ENCODE peak calls at places on chromosomes 11 and 22, in five cellular contexts. C is esophagus squamous epithelium, D is H9, U is uterus, J is cardiac muscle cell. X is an unnamed sample.

GRCh38 chr22:39463277-39463676 is 6.5 kb downstream of the MGAT3 start:
- DNase-seq in C (no peak), D (no peak), U (no peak), J (no peak), X (no peak)

GRCh38 chr11:79076526-79077115 is 364.2 kb downstream of the TENM4 start:
- DNase-seq in C (no peak), D (no peak), U (peak), J (no peak), X (peak)

GRCh38 chr11:40877256-40877655 is 582.2 kb downstream of the LRRC4C start:
- DNase-seq in C (no peak), D (no peak), U (no peak), J (no peak), X (no peak)

GRCh38 chr11:75376175-75376574 is 23.1 kb upstream of the RPS3 start:
- DNase-seq in C (no peak), D (peak), U (no peak), J (no peak), X (peak)

GRCh38 chr11:15127341-15127740 is 12.6 kb downstream of the INSC start:
- DNase-seq in C (no peak), D (no peak), U (no peak), J (no peak), X (no peak)

GRCh38 chr11:75140269-75141138 is 10.4 kb upstream of the SLCO2B1 start:
- DNase-seq in C (no peak), D (peak), U (peak), J (peak), X (peak)

GRCh38 chr11:76889414-76889975 is 28.8 kb downstream of the ACER3 start:
- DNase-seq in C (no peak), D (no peak), U (no peak), J (no peak), X (no peak)

GRCh38 chr11:91295591-91295990 is 929.0 kb upstream of the FAT3 start:
- DNase-seq in C (no peak), D (no peak), U (no peak), J (no peak), X (no peak)

GRCh38 chr11:7892751-7893356 is 38.2 kb downstream of the OR10A6 start:
- DNase-seq in C (no peak), D (no peak), U (no peak), J (peak), X (no peak)

GRCh38 chr11:98940913-98941312 is 79.8 kb upstream of the CNTN5 start:
- DNase-seq in C (no peak), D (peak), U (no peak), J (peak), X (peak)

GRCh38 chr22:35637254-35637653 is 11.0 kb upstream of the APOL6 start:
- DNase-seq in C (no peak), D (no peak), U (peak), J (no peak), X (no peak)

GRCh38 chr11:2465201-2466068 is 20.6 kb downstream of the KCNQ1 start:
- DNase-seq in C (no peak), D (no peak), U (no peak), J (no peak), X (peak)

GRCh38 chr11:1091332-1092083 is 16.8 kb downstream of the MUC2 start:
- DNase-seq in C (no peak), D (no peak), U (no peak), J (no peak), X (no peak)

GRCh38 chr22:20258584-20259335 is 9.4 kb downstream of the RTN4R start:
- DNase-seq in C (no peak), D (no peak), U (no peak), J (no peak), X (no peak)

GRCh38 chr11:17767914-17768313 is 33.3 kb downstream of the KCNC1 start:
- DNase-seq in C (no peak), D (no peak), U (no peak), J (no peak), X (no peak)

GRCh38 chr11:116244425-116244824 is 528.4 kb downstream of the BUD13 start:
- DNase-seq in C (no peak), D (no peak), U (no peak), J (no peak), X (no peak)

GRCh38 chr11:133956650-133957633 is at the start of gene IGSF9B:
- DNase-seq in C (no peak), D (peak), U (peak), J (peak), X (peak)

GRCh38 chr11:25970726-25971508 is 361.0 kb upstream of the ANO3 start:
- DNase-seq in C (no peak), D (no peak), U (no peak), J (no peak), X (no peak)
- TF ChIP-seq CTCF in C (no peak), D (peak), U (no peak), J (no peak), X (peak)

GRCh38 chr11:128398517-128399152 is 188.7 kb downstream of the ETS1 start:
- DNase-seq in C (no peak), D (no peak), U (no peak), J (no peak), X (no peak)

GRCh38 chr11:128397362-128397761 is 190.0 kb downstream of the ETS1 start:
- DNase-seq in C (no peak), D (no peak), U (no peak), J (no peak), X (no peak)

GRCh38 chr11:128399186-128399585 is 188.2 kb downstream of the ETS1 start:
- DNase-seq in C (no peak), D (no peak), U (no peak), J (no peak), X (no peak)

GRCh38 chr11:128399722-128400121 is 187.6 kb downstream of the ETS1 start:
- DNase-seq in C (no peak), D (no peak), U (no peak), J (no peak), X (no peak)

DNA sequence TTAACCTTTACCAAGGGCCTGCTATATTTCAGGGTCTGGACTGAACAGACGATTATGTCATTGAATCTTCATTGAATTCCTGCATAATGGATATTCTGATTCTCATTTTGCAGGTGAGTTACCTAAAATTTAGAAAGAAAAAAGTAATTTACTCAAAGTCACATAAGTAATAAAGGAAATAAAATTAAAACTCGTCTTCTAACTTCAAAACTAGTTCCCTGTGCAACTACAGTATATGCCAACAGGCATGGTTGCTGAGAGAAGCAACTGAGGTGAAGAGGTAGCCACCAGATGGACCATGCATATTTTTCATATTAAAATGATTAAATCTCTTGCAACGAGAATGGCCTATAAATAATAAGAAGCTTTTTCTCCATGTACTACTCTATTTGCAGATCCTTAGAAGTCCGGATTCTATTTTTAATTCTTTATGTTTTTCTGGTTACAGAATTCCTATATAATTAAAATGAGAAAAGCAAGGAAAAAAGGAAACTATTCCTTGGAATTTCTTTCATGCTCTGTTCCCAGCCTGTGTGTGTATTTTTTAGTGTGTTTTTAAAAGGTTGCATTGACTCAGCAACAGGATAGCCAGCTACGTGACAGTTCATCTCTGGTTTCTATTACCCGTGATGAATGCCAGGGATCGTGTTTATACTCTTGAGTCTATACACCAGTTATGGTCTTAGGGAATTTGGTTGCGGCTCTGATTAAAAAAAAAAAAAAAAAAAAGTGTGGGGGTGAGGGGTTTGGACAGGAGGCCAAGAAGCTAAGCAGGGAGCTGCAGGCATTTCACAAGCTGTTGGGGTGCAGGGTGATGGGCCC is 186.8 kb downstream of the ETS1 start:
- DNase-seq in C (no peak), D (no peak), U (peak), J (no peak), X (no peak)
- H3K27ac ChIP-seq in C (no peak), D (no peak), U (peak), J (no peak), X (no peak)

DNA sequence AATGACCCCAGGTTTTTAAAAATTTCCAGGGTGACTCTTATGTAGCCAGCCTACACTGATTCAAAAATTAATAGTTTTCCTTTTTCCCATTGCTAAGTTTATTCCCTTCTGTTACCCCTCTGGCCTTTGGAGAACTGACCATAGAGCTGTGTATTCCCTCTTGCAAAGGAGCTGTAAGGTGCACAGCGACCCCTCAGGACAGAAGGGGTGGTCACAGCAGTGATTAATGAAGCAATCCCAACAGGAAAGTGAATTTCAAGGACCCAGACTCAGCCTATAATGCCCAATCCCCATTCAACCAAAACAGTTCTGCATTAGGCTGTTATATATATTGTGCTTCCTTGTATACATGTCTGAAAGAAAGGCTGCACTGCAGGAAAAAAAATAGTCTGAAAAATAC is 147.1 kb downstream of the WT1 start:
- DNase-seq in C (no peak), D (peak), U (no peak), J (no peak), X (peak)
- TF ChIP-seq CTCF in C (no peak), D (peak), U (no peak), J (no peak), X (peak)

GRCh38 chr11:117839936-117840813 is 15.6 kb upstream of the FXYD2 start:
- DNase-seq in C (no peak), D (peak), U (peak), J (no peak), X (no peak)
- H3K27ac ChIP-seq in C (no peak), D (no peak), U (no peak), J (no peak), X (no peak)

DNA sequence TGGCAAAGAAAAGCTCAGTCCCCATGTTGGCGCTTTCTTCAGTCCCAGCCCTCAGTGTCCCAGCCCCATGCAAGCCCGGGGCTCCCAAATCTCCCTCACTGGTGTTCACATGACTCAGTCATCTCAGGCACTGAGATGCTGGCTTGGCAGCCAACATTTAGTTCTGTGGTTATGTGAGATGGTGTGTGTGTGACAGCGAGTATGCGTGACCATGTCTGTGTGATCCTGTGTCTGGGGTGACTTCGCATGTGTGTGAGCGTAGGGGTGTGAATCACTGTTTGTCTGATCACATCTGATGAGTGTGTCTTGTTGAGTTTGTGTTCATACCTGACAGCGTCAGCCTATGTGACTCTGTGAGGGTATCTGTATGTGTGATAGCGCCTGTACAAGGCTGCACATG is 16.2 kb downstream of the CREB3L1 start:
- DNase-seq in C (no peak), D (no peak), U (no peak), J (no peak), X (no peak)
- TF ChIP-seq CTCF in C (no peak), D (no peak), U (no peak), J (no peak), X (no peak)

DNA sequence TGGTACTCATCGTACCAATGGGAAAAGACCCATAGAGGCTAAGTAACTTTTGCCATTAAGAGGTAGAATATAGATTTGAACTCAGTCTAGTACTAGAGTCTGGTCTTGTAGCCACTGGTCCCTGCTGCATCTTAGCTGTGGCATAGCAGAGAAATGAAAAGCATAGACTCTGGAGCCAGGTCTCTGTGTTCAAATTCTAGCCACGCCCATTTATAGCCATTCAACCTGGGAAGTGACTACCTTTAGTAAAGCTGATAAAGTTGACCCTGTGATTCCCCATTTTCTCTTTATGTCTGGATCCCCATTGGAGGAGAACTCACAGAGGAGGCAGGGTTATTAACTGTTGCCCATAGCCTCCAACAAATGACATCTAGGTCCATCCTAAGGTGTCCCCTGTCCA is 113.6 kb downstream of the ME3 start:
- DNase-seq in C (no peak), D (no peak), U (no peak), J (no peak), X (no peak)
- H3K27ac ChIP-seq in C (peak), D (no peak), U (peak), J (peak), X (no peak)